ENCODE peak calls at places on chromosome 17, in nine cellular contexts. S is T-helper 17 cell; U is esophagus squamous epithelium; C is heart right ventricle; L is effector memory CD4-positive, alpha-beta T cell; Z is left ventricle myocardium inferior; B is CD8-positive, alpha-beta memory T cell; Y is AG04450; N is tibial artery. M is an unnamed sample.

GRCh38 chr17:60165976-60166375 is 16.2 kb downstream of the CA4 start:
- DNase-seq in S (no peak), U (no peak), C (no peak), L (no peak), Z (no peak), B (no peak), Y (no peak), N (no peak), M (no peak)

GRCh38 chr17:6749519-6749918 is 6.3 kb upstream of the XAF1 start:
- DNase-seq in S (no peak), U (no peak), C (no peak), L (no peak), Z (no peak), B (no peak), Y (no peak), N (no peak), M (no peak)

GRCh38 chr17:8076502-8077266 is 10.8 kb downstream of the ALOX12B start:
- DNase-seq in S (no peak), U (no peak), C (no peak), L (no peak), Z (no peak), B (peak; percentile 40), Y (no peak), N (no peak), M (no peak)

GRCh38 chr17:65156185-65156834 is 19.1 kb downstream of the RGS9 start:
- DNase-seq in S (no peak), U (no peak), C (no peak), L (no peak), Z (no peak), B (no peak), Y (no peak), N (no peak), M (no peak)

GRCh38 chr17:65297384-65297783 is 160.2 kb downstream of the RGS9 start:
- DNase-seq in S (no peak), U (no peak), C (no peak), L (no peak), Z (no peak), B (no peak), Y (no peak), N (no peak), M (no peak)

GRCh38 chr17:75645889-75646625 is 12.8 kb downstream of the SMIM5 start:
- DNase-seq in S (no peak), U (no peak), C (no peak), L (no peak), Z (no peak), B (peak; percentile 37), Y (no peak), N (no peak), M (peak; percentile 91)

GRCh38 chr17:50264263-50265113 is 9.8 kb upstream of the TMEM92 start:
- DNase-seq in S (no peak), U (no peak), C (no peak), L (no peak), Z (no peak), B (no peak), Y (no peak), N (peak; percentile 71), M (no peak)

GRCh38 chr17:48569676-48570324 is 8.3 kb downstream of the HOXB4 start:
- DNase-seq in S (no peak), U (no peak), C (no peak), L (no peak), Z (no peak), B (no peak), Y (no peak), N (no peak), M (no peak)

GRCh38 chr17:36778458-36778857 is 158.8 kb upstream of the LHX1 start:
- DNase-seq in S (no peak), U (no peak), C (no peak), L (no peak), Z (no peak), B (no peak), Y (no peak), N (no peak), M (no peak)

GRCh38 chr17:41003926-41004325 is 4.2 kb upstream of the KRTAP3-2 start:
- DNase-seq in S (no peak), U (no peak), C (no peak), L (no peak), Z (no peak), B (no peak), Y (no peak), N (no peak), M (no peak)

DNA sequence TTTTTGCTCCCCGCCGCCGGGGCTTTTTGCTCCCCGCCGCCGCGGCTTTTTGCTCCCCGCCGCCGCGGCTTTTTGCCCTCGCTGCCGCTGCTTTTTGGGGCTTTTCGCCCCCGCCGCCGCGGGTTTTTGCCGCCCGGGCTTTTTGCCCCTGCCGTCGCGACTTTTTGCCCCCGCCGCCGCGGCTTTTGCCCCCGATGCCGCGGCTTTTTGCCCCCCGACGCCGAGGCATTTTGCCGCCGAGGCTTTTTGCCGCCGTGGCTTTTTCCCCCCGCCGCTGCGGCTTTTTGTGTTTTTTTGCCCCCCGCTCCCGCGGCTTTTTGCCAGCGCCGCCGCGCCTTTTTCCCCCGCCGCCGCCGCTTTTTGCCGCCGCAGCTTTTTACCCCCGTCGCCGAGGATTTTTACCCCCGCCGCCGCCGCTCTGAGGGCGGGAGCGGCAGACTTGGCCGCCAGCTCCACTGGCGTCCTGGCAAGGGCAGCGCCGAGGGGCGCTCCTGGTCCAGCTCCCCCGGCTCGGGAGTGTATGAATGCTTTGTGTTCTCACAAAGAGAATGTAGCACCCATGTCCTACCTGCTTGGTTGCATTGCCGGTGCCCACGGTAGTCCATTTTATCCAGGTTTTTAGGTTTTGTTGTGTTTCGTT is 151.7 kb downstream of the KCNJ18 start:
- DNase-seq in S (no peak), U (no peak), C (no peak), L (no peak), Z (no peak), B (no peak), Y (no peak), N (no peak), M (peak; percentile 59)
- H3K9me3 ChIP-seq in S (no peaks in the 10 kb centered on the region), U (peaks cover 44% of the 10 kb centered on the region), C (peaks cover 48% of the 10 kb centered on the region), L (no peaks in the 10 kb centered on the region), Z (peaks cover 17% of the 10 kb centered on the region), B (no peaks in the 10 kb centered on the region), Y (peaks cover 38% of the 10 kb centered on the region), N (no peaks in the 10 kb centered on the region), M (peaks cover 31% of the 10 kb centered on the region)

GRCh38 chr17:74543406-74543805 is 2.5 kb downstream of the CD300C start:
- DNase-seq in S (no peak), U (no peak), C (no peak), L (no peak), Z (no peak), B (no peak), Y (no peak), N (no peak), M (no peak)

GRCh38 chr17:74542166-74542565 is 3.7 kb downstream of the CD300C start:
- DNase-seq in S (no peak), U (no peak), C (no peak), L (no peak), Z (no peak), B (no peak), Y (no peak), N (no peak), M (no peak)

GRCh38 chr17:74543891-74544760 is 1.8 kb downstream of the CD300C start:
- DNase-seq in S (no peak), U (no peak), C (no peak), L (no peak), Z (no peak), B (no peak), Y (no peak), N (no peak), M (no peak)

GRCh38 chr17:74541176-74542111 is 4.5 kb downstream of the CD300C start:
- DNase-seq in S (no peak), U (no peak), C (no peak), L (no peak), Z (no peak), B (no peak), Y (no peak), N (no peak), M (no peak)

GRCh38 chr17:74542727-74543383 is 3.1 kb downstream of the CD300C start:
- DNase-seq in S (no peak), U (no peak), C (no peak), L (no peak), Z (no peak), B (no peak), Y (no peak), N (no peak), M (no peak)
- H3K9me3 ChIP-seq in S (no peaks in the 10 kb centered on the region), U (no peaks in the 10 kb centered on the region), C (no peaks in the 10 kb centered on the region), L (no peaks in the 10 kb centered on the region), Z (no peaks in the 10 kb centered on the region), B (no peaks in the 10 kb centered on the region), Y (no peaks in the 10 kb centered on the region), N (no peaks in the 10 kb centered on the region), M (no peaks in the 10 kb centered on the region)

DNA sequence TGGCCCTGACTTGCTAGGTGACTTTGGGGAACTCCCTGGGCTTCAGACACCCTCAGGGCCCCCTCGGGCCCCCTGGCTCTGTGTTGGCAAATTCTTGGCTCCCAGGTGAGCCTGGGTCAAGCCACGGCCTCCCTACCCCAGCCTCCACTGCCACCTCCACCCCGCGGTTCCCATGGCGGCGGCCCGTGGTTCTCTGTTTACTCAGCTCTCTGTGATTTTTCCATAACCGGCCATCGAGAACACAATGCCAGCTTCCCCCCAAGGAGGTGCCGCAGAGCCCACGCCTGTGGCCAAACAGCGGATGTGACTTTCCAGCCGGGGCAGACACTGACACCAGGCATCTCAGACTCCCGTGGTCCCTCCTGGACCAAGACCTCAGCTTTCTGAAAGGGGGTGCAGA is 21.6 kb upstream of the ATP2A3 start:
- DNase-seq in S (no peak), U (no peak), C (no peak), L (no peak), Z (no peak), B (no peak), Y (no peak), N (no peak), M (no peak)
- H3K9me3 ChIP-seq in S (no peaks in the 10 kb centered on the region), U (no peaks in the 10 kb centered on the region), C (no peaks in the 10 kb centered on the region), L (no peaks in the 10 kb centered on the region), Z (no peaks in the 10 kb centered on the region), B (no peaks in the 10 kb centered on the region), Y (peaks cover 11% of the 10 kb centered on the region), N (no peaks in the 10 kb centered on the region), M (no peaks in the 10 kb centered on the region)

GRCh38 chr17:27070836-27071235 is 223.1 kb upstream of the WSB1 start:
- DNase-seq in S (no peak), U (no peak), C (no peak), L (no peak), Z (no peak), B (no peak), Y (no peak), N (no peak), M (no peak)

GRCh38 chr17:27076814-27077213 is 217.1 kb upstream of the WSB1 start:
- DNase-seq in S (no peak), U (no peak), C (no peak), L (no peak), Z (no peak), B (no peak), Y (no peak), N (no peak), M (no peak)

GRCh38 chr17:27069842-27070508 is 223.9 kb upstream of the WSB1 start:
- DNase-seq in S (no peak), U (no peak), C (no peak), L (no peak), Z (no peak), B (no peak), Y (no peak), N (no peak), M (no peak)

GRCh38 chr17:27078296-27078695 is 215.6 kb upstream of the WSB1 start:
- DNase-seq in S (no peak), U (no peak), C (no peak), L (no peak), Z (no peak), B (no peak), Y (no peak), N (no peak), M (no peak)

DNA sequence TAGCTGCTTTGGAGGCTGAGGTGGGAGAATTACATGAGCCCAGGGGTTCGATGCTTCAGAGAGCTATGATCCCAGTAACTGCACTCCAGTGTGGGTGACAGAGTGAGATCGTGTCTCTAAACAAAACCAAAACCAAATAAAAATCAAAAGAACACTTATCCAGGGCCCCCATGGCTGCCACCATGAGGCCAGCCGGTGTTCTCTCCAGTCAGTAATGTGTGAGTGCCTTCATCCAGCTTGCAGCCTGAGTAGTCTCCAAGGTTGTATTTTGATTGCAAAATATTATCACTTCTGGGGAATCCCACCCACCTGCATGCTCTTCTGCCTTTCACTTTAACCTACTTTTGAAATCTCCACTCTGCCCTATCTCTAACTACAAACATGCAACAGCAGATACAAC is 221.0 kb upstream of the WSB1 start:
- DNase-seq in S (no peak), U (no peak), C (no peak), L (no peak), Z (no peak), B (no peak), Y (no peak), N (no peak), M (no peak)
- H3K9me3 ChIP-seq in S (no peaks in the 10 kb centered on the region), U (no peaks in the 10 kb centered on the region), C (no peaks in the 10 kb centered on the region), L (no peaks in the 10 kb centered on the region), Z (no peaks in the 10 kb centered on the region), B (no peaks in the 10 kb centered on the region), Y (peaks cover 10% of the 10 kb centered on the region), N (no peaks in the 10 kb centered on the region), M (no peaks in the 10 kb centered on the region)

M was measured in upper lobe of left lung.